ENCODE peak calls at places on chromosome 11, in ten cellular contexts. F is lower lobe of right lung, S is A549, L is SJSA1, K is right lobe of liver, E is breast epithelium, M is IMR-90, R is right cardiac atrium, G is psoas muscle, C is esophagus squamous epithelium. O is an unnamed sample.
A peak's percentile ranks its signal among the peaks of the same experiment; 100 is the strongest.

GRCh38 chr11:35558468-35558867 is 33.1 kb upstream of the PAMR1 start:
- DNase-seq in F (no peak), S (no peak), L (no peak), K (no peak), E (no peak), M (peak; percentile 81), R (no peak), G (no peak), C (no peak), O (no peak)

GRCh38 chr11:20162824-20163777 is 2.8 kb upstream of the DBX1 start:
- DNase-seq in F (no peak), S (peak; percentile 24), L (no peak), K (no peak), E (no peak), M (peak; percentile 18), R (no peak), G (no peak), C (no peak), O (no peak)

GRCh38 chr11:27427183-27427980 is 45.2 kb downstream of the LGR4 start:
- DNase-seq in F (no peak), S (no peak), L (no peak), K (no peak), E (no peak), M (peak; percentile 34), R (no peak), G (no peak), C (no peak), O (no peak)

GRCh38 chr11:85423794-85424193 is 203.3 kb downstream of the DLG2 start:
- DNase-seq in F (no peak), S (no peak), L (no peak), K (no peak), E (no peak), M (no peak), R (no peak), G (no peak), C (no peak), O (no peak)

GRCh38 chr11:31973175-31973574 is 117.7 kb upstream of the RCN1 start:
- DNase-seq in F (no peak), S (no peak), L (no peak), K (no peak), E (no peak), M (no peak), R (no peak), G (no peak), C (no peak), O (no peak)

GRCh38 chr11:14125529-14125928 is 163.0 kb downstream of the SPON1 start:
- DNase-seq in F (no peak), S (no peak), L (no peak), K (no peak), E (no peak), M (no peak), R (no peak), G (no peak), C (no peak), O (no peak)

GRCh38 chr11:13016415-13016814 is 7.3 kb downstream of the RASSF10 start:
- DNase-seq in F (no peak), S (peak; percentile 33), L (no peak), K (no peak), E (no peak), M (no peak), R (no peak), G (no peak), C (no peak), O (no peak)

GRCh38 chr11:82864268-82864667 is 36.0 kb downstream of the PRCP start:
- DNase-seq in F (peak; percentile 77), S (peak; percentile 66), L (peak; percentile 42), K (peak; percentile 54), E (peak; percentile 45), M (peak; percentile 41), R (peak; percentile 75), G (peak; percentile 78), C (no peak), O (peak; percentile 82)

GRCh38 chr11:46896719-46897406 is 21.5 kb downstream of the LRP4 start:
- DNase-seq in F (no peak), S (peak; percentile 68), L (no peak), K (no peak), E (no peak), M (peak; percentile 37), R (no peak), G (no peak), C (no peak), O (no peak)

GRCh38 chr11:4610258-4610935 is 2.4 kb upstream of the TRIM68 start:
- DNase-seq in F (no peak), S (no peak), L (no peak), K (no peak), E (no peak), M (peak; percentile 5), R (no peak), G (no peak), C (no peak), O (no peak)

GRCh38 chr11:58647141-58647699 is 24.8 kb downstream of the CNTF start:
- DNase-seq in F (no peak), S (no peak), L (no peak), K (no peak), E (no peak), M (no peak), R (no peak), G (no peak), C (no peak), O (no peak)
- H3K27ac ChIP-seq in F (no peak overlapping the region), S (no peak overlapping the region), L (no peak overlapping the region), K (no peak overlapping the region), E (no peak overlapping the region), M (no peak overlapping the region), R (no peak overlapping the region), G (no peak overlapping the region), C (no peak overlapping the region), O (no peak overlapping the region)

GRCh38 chr11:96189351-96189750 is 153.6 kb downstream of the MAML2 start:
- DNase-seq in F (no peak), S (no peak), L (no peak), K (no peak), E (no peak), M (no peak), R (no peak), G (no peak), C (no peak), O (no peak)

GRCh38 chr11:96194571-96194970 is 148.4 kb downstream of the MAML2 start:
- DNase-seq in F (no peak), S (no peak), L (no peak), K (no peak), E (no peak), M (no peak), R (no peak), G (no peak), C (no peak), O (no peak)

GRCh38 chr11:96188625-96189006 is 154.4 kb downstream of the MAML2 start:
- DNase-seq in F (no peak), S (no peak), L (peak; percentile 42), K (no peak), E (no peak), M (peak; percentile 57), R (no peak), G (no peak), C (no peak), O (no peak)

GRCh38 chr11:96187779-96188624 is 155.0 kb downstream of the MAML2 start:
- DNase-seq in F (no peak), S (peak; percentile 26), L (peak; percentile 66), K (no peak), E (no peak), M (peak; percentile 85), R (peak; percentile 78), G (no peak), C (no peak), O (no peak)

DNA sequence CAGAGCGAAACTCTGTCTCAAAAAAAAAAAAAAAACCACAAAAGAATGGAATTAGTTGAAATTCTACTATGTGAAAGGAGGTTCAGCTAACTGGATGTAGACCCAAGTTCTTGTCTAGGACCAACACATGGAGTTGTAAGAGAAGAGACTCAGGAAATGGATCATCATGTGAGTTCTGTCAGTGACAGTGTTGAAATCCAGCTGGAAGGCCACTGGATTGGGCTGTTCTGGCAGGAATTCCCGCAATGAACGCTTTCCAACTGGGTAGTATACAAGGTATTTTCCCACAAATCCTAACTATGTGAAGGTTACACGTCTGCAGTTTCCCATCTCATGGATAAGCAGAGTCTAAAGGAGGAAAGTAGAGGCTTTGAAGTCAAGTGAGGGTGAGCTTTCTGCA is 151.2 kb downstream of the MAML2 start:
- DNase-seq in F (no peak), S (no peak), L (no peak), K (no peak), E (no peak), M (peak; percentile 24), R (no peak), G (no peak), C (no peak), O (no peak)
- H3K27ac ChIP-seq in F (no peak overlapping the region), S (no peak overlapping the region), L (no peak overlapping the region), K (no peak overlapping the region), E (no peak overlapping the region), M (no peak overlapping the region), R (no peak overlapping the region), G (no peak overlapping the region), C (no peak overlapping the region), O (no peak overlapping the region)

DNA sequence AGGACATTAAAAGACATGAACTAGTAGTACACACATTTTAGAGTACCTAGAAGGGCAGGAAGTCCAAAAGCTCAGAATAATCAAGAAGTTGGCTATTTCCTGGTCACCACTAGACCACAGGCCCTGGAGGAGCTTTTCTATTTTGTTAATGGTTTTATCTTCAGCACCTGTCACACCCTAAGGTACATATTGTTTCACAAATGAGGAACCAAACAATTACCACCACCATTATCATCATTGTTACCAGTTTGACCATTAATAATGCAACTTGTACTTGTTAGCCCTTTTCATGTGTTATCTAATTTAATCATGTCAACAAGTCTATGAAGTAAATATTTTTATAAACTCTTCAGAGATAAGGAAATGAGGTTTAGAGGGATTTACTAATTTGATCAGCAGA is 4.9 kb downstream of the MRPL48 start:
- DNase-seq in F (no peak), S (no peak), L (no peak), K (no peak), E (no peak), M (no peak), R (no peak), G (no peak), C (no peak), O (no peak)
- H3K27ac ChIP-seq in F (no peak overlapping the region), S (no peak overlapping the region), L (no peak overlapping the region), K (no peak overlapping the region), E (no peak overlapping the region), M (no peak overlapping the region), R (no peak overlapping the region), G (no peak overlapping the region), C (no peak overlapping the region), O (no peak overlapping the region)

GRCh38 chr11:122100222-122101080 is 15.6 kb downstream of the BLID start:
- DNase-seq in F (no peak), S (no peak), L (peak; percentile 51), K (no peak), E (peak; percentile 61), M (peak; percentile 68), R (peak; percentile 81), G (peak; percentile 76), C (no peak), O (peak; percentile 74)

GRCh38 chr11:122102426-122102825 is 13.6 kb downstream of the BLID start:
- DNase-seq in F (no peak), S (no peak), L (no peak), K (no peak), E (no peak), M (peak; percentile 54), R (no peak), G (no peak), C (no peak), O (no peak)

GRCh38 chr11:122099345-122100045 is 16.5 kb downstream of the BLID start:
- DNase-seq in F (no peak), S (no peak), L (no peak), K (no peak), E (no peak), M (peak; percentile 71), R (no peak), G (no peak), C (no peak), O (no peak)

GRCh38 chr11:122103366-122103765 is 12.6 kb downstream of the BLID start:
- DNase-seq in F (no peak), S (no peak), L (no peak), K (no peak), E (no peak), M (peak; percentile 61), R (no peak), G (no peak), C (no peak), O (no peak)

GRCh38 chr11:122101625-122102291 is 14.3 kb downstream of the BLID start:
- DNase-seq in F (no peak), S (no peak), L (peak; percentile 55), K (no peak), E (peak; percentile 62), M (peak; percentile 85), R (peak; percentile 84), G (peak; percentile 67), C (no peak), O (peak; percentile 78)
- H3K27ac ChIP-seq in F (peak overlapping the region; percentile 61), S (no peak overlapping the region), L (peak overlapping the region; percentile 86), K (no peak overlapping the region), E (peak overlapping the region; percentile 92), M (peak overlapping the region; percentile 95), R (peak overlapping the region; percentile 98), G (peak overlapping the region; percentile 90), C (peak overlapping the region; percentile 87), O (peak overlapping the region; percentile 80)